ENCODE peak calls at places on chromosomes 7 and 10, in six cellular contexts. One of them, this sample, is unnamed.

GRCh38 chr7:38932509-38933168 is 23.6 kb upstream of the VPS41 start:
- DNase-seq in memory B cell: peak; percentile 16
- DNase-seq in NCI-H2171: peak; percentile 48
- DNase-seq in PC-3: peak; percentile 63
- DNase-seq in COLO829: peak; percentile 60
- DNase-seq in ELR: peak; percentile 67
- DNase-seq in this sample: peak; percentile 21

GRCh38 chr10:76922666-76923065 is 714.9 kb downstream of the KCNMA1 start:
- DNase-seq in ELR: no peak
- DNase-seq in memory B cell: no peak
- DNase-seq in COLO829: no peak
- DNase-seq in PC-3: no peak
- DNase-seq in NCI-H2171: no peak
- DNase-seq in this sample: no peak

GRCh38 chr7:40455485-40455884 is 320.7 kb downstream of the SUGCT start:
- DNase-seq in NCI-H2171: no peak
- DNase-seq in PC-3: no peak
- DNase-seq in ELR: no peak
- DNase-seq in COLO829: no peak
- DNase-seq in memory B cell: no peak
- DNase-seq in this sample: no peak

GRCh38 chr7:102469972-102470825 is 5.4 kb downstream of the LRWD1 start:
- DNase-seq in NCI-H2171: no peak
- DNase-seq in PC-3: no peak
- DNase-seq in COLO829: no peak
- DNase-seq in memory B cell: no peak
- DNase-seq in ELR: no peak
- DNase-seq in this sample: no peak

GRCh38 chr10:131083915-131084790 is 227.4 kb downstream of the TCERG1L start:
- DNase-seq in PC-3: no peak
- DNase-seq in NCI-H2171: no peak
- DNase-seq in ELR: no peak
- DNase-seq in memory B cell: no peak
- DNase-seq in COLO829: no peak
- DNase-seq in this sample: no peak

GRCh38 chr10:96369890-96370574 is 11.2 kb upstream of the OPALIN start:
- DNase-seq in ELR: no peak
- DNase-seq in memory B cell: no peak
- DNase-seq in COLO829: no peak
- DNase-seq in PC-3: peak; percentile 60
- DNase-seq in NCI-H2171: no peak
- DNase-seq in this sample: no peak

GRCh38 chr10:98041352-98042043 is 11.1 kb upstream of the CRTAC1 start:
- DNase-seq in NCI-H2171: no peak
- DNase-seq in PC-3: peak; percentile 68
- DNase-seq in memory B cell: peak; percentile 12
- DNase-seq in ELR: peak; percentile 66
- DNase-seq in COLO829: peak; percentile 45
- DNase-seq in this sample: no peak

GRCh38 chr10:47255033-47255813 is 44.8 kb upstream of the GDF10 start:
- DNase-seq in COLO829: no peak
- DNase-seq in memory B cell: no peak
- DNase-seq in PC-3: no peak
- DNase-seq in ELR: no peak
- DNase-seq in NCI-H2171: no peak
- DNase-seq in this sample: no peak

GRCh38 chr7:18900236-18900635 is 217.2 kb downstream of the TWIST1 start:
- DNase-seq in ELR: no peak
- DNase-seq in PC-3: no peak
- DNase-seq in memory B cell: no peak
- DNase-seq in COLO829: no peak
- DNase-seq in NCI-H2171: no peak
- DNase-seq in this sample: no peak

GRCh38 chr7:1986366-1987083 is 246.2 kb downstream of the MAD1L1 start:
- DNase-seq in COLO829: no peak
- DNase-seq in ELR: no peak
- DNase-seq in PC-3: no peak
- DNase-seq in NCI-H2171: no peak
- DNase-seq in memory B cell: no peak
- DNase-seq in this sample: no peak

GRCh38 chr7:101817031-101817929 is at the start of gene CUX1:
- DNase-seq in ELR: peak; percentile 56
- DNase-seq in NCI-H2171: no peak
- DNase-seq in PC-3: peak; percentile 22
- DNase-seq in memory B cell: peak; percentile 26
- DNase-seq in COLO829: no peak
- DNase-seq in this sample: no peak

GRCh38 chr7:24932815-24933214 is 47.2 kb downstream of the OSBPL3 start:
- DNase-seq in COLO829: no peak
- DNase-seq in NCI-H2171: no peak
- DNase-seq in ELR: no peak
- DNase-seq in PC-3: no peak
- DNase-seq in memory B cell: peak; percentile 4
- DNase-seq in this sample: no peak

GRCh38 chr10:132390455-132391371 is 6.3 kb upstream of the PWWP2B start:
- DNase-seq in ELR: no peak
- DNase-seq in COLO829: no peak
- DNase-seq in memory B cell: no peak
- DNase-seq in NCI-H2171: no peak
- DNase-seq in PC-3: no peak
- DNase-seq in this sample: no peak

GRCh38 chr7:1460757-1461639 is 1.7 kb upstream of the MICALL2 start:
- DNase-seq in ELR: no peak
- DNase-seq in NCI-H2171: no peak
- DNase-seq in PC-3: peak; percentile 34
- DNase-seq in memory B cell: no peak
- DNase-seq in COLO829: peak; percentile 88
- DNase-seq in this sample: no peak

GRCh38 chr10:370222-370825 is 235.1 kb downstream of the ZMYND11 start:
- DNase-seq in COLO829: no peak
- DNase-seq in PC-3: peak; percentile 4
- DNase-seq in NCI-H2171: no peak
- DNase-seq in ELR: no peak
- DNase-seq in memory B cell: no peak
- DNase-seq in this sample: no peak

GRCh38 chr10:77604941-77605351 is 32.7 kb downstream of the KCNMA1 start:
- DNase-seq in COLO829: no peak
- DNase-seq in PC-3: peak; percentile 71
- DNase-seq in memory B cell: no peak
- DNase-seq in ELR: peak; percentile 38
- DNase-seq in NCI-H2171: no peak
- DNase-seq in this sample: no peak

GRCh38 chr10:131210181-131210580 is 101.3 kb downstream of the TCERG1L start:
- DNase-seq in memory B cell: no peak
- DNase-seq in PC-3: no peak
- DNase-seq in COLO829: no peak
- DNase-seq in NCI-H2171: no peak
- DNase-seq in ELR: no peak
- DNase-seq in this sample: no peak

GRCh38 chr10:311901-312665 is 176.8 kb downstream of the ZMYND11 start:
- DNase-seq in PC-3: no peak
- DNase-seq in NCI-H2171: no peak
- DNase-seq in ELR: no peak
- DNase-seq in memory B cell: no peak
- DNase-seq in COLO829: no peak
- DNase-seq in this sample: no peak

GRCh38 chr10:133100706-133101463 is 13.2 kb downstream of the ADGRA1 start:
- DNase-seq in ELR: no peak
- DNase-seq in memory B cell: no peak
- DNase-seq in PC-3: no peak
- DNase-seq in COLO829: no peak
- DNase-seq in NCI-H2171: no peak
- DNase-seq in this sample: peak; percentile 65

GRCh38 chr7:116955801-116956514 is 2.7 kb downstream of the ST7 start:
- DNase-seq in PC-3: no peak
- DNase-seq in ELR: no peak
- DNase-seq in memory B cell: peak; percentile 25
- DNase-seq in NCI-H2171: no peak
- DNase-seq in COLO829: no peak
- DNase-seq in this sample: no peak

GRCh38 chr10:76299501-76299900 is 868.1 kb downstream of the LRMDA start:
- DNase-seq in ELR: no peak
- DNase-seq in PC-3: no peak
- DNase-seq in memory B cell: no peak
- DNase-seq in COLO829: peak; percentile 8
- DNase-seq in NCI-H2171: no peak
- DNase-seq in this sample: no peak

GRCh38 chr10:73648975-73649829 is 6.6 kb downstream of the SYNPO2L start:
- DNase-seq in PC-3: peak; percentile 72
- DNase-seq in COLO829: no peak
- DNase-seq in NCI-H2171: no peak
- DNase-seq in ELR: peak; percentile 22
- DNase-seq in memory B cell: no peak
- DNase-seq in this sample: no peak

GRCh38 chr10:95865814-95866447 is 41.8 kb upstream of the CC2D2B start:
- DNase-seq in memory B cell: no peak
- DNase-seq in COLO829: no peak
- DNase-seq in ELR: no peak
- DNase-seq in PC-3: no peak
- DNase-seq in NCI-H2171: no peak
- DNase-seq in this sample: no peak

GRCh38 chr7:55028011-55028410 is 9.2 kb downstream of the EGFR start:
- DNase-seq in COLO829: no peak
- DNase-seq in memory B cell: no peak
- DNase-seq in ELR: peak; percentile 42
- DNase-seq in NCI-H2171: no peak
- DNase-seq in PC-3: no peak
- DNase-seq in this sample: no peak

GRCh38 chr7:101066858-101067227 is 18.4 kb upstream of the TRIM56 start:
- DNase-seq in memory B cell: no peak
- DNase-seq in COLO829: no peak
- DNase-seq in ELR: no peak
- DNase-seq in PC-3: no peak
- DNase-seq in NCI-H2171: peak; percentile 42
- DNase-seq in this sample: no peak

GRCh38 chr10:103569877-103570276 is 76.4 kb downstream of the NEURL1 start:
- DNase-seq in COLO829: no peak
- DNase-seq in memory B cell: no peak
- DNase-seq in ELR: no peak
- DNase-seq in NCI-H2171: no peak
- DNase-seq in PC-3: no peak
- DNase-seq in this sample: no peak

GRCh38 chr7:131067220-131067619 is 260.5 kb upstream of the MKLN1 start:
- DNase-seq in ELR: no peak
- DNase-seq in memory B cell: no peak
- DNase-seq in COLO829: peak; percentile 55
- DNase-seq in PC-3: no peak
- DNase-seq in NCI-H2171: no peak
- DNase-seq in this sample: no peak

GRCh38 chr10:99346247-99346646 is 17.1 kb downstream of the CNNM1 start:
- DNase-seq in NCI-H2171: peak; percentile 53
- DNase-seq in PC-3: peak; percentile 75
- DNase-seq in COLO829: no peak
- DNase-seq in ELR: peak; percentile 80
- DNase-seq in memory B cell: no peak
- DNase-seq in this sample: no peak

GRCh38 chr7:134777908-134778580 is 1.4 kb upstream of the CALD1 start:
- DNase-seq in ELR: peak; percentile 16
- DNase-seq in PC-3: no peak
- DNase-seq in memory B cell: no peak
- DNase-seq in COLO829: no peak
- DNase-seq in NCI-H2171: no peak
- DNase-seq in this sample: no peak

GRCh38 chr10:80465839-80466590 is 11.9 kb downstream of the TSPAN14 start:
- DNase-seq in memory B cell: no peak
- DNase-seq in PC-3: no peak
- DNase-seq in NCI-H2171: no peak
- DNase-seq in ELR: peak; percentile 50
- DNase-seq in COLO829: no peak
- DNase-seq in this sample: no peak

GRCh38 chr10:59748834-59749233 is 4.4 kb downstream of the MRLN start:
- DNase-seq in COLO829: no peak
- DNase-seq in NCI-H2171: no peak
- DNase-seq in PC-3: peak; percentile 82
- DNase-seq in ELR: no peak
- DNase-seq in memory B cell: no peak
- DNase-seq in this sample: peak; percentile 5

GRCh38 chr10:119754085-119754484 is 28.2 kb downstream of the INPP5F start:
- DNase-seq in PC-3: no peak
- DNase-seq in NCI-H2171: no peak
- DNase-seq in ELR: no peak
- DNase-seq in memory B cell: no peak
- DNase-seq in COLO829: no peak
- DNase-seq in this sample: no peak

GRCh38 chr10:34507217-34507616 is 307.9 kb downstream of the PARD3 start:
- DNase-seq in PC-3: no peak
- DNase-seq in ELR: no peak
- DNase-seq in NCI-H2171: no peak
- DNase-seq in memory B cell: no peak
- DNase-seq in COLO829: no peak
- DNase-seq in this sample: no peak

This sample was measured in GM12891.